ENCODE peak calls at places on chromosomes 7 and 10, in four cellular contexts. H is CD8-positive, alpha-beta T cell; W is MM.1S; K is neuronal stem cell. Z is an unnamed sample. For H3K4me1, the result is how much of the 10 kb centered on the place peaks cover.

GRCh38 chr10:124671486-124672075 is 72.6 kb downstream of the FAM53B start:
- DNase-seq in H (no peak), W (no peak), K (peak), Z (peak)

GRCh38 chr10:110387983-110388681 is 83.4 kb upstream of the SMNDC1 start:
- DNase-seq in K (no peak), H (peak), W (peak), Z (no peak)

GRCh38 chr10:33336606-33337334 is 2.3 kb upstream of the NRP1 start:
- DNase-seq in K (peak), W (no peak), H (no peak), Z (no peak)

GRCh38 chr7:153406486-153406872 is 645.7 kb upstream of the DPP6 start:
- DNase-seq in K (no peak), W (no peak), H (no peak), Z (no peak)

GRCh38 chr7:29277436-29278215 is 83.1 kb downstream of the CHN2 start:
- DNase-seq in W (no peak), H (no peak), K (no peak), Z (no peak)

GRCh38 chr7:30652132-30652531 is 30.1 kb downstream of the CRHR2 start:
- DNase-seq in K (no peak), W (no peak), H (no peak), Z (no peak)

GRCh38 chr7:2717905-2718702 is 30.1 kb downstream of the AMZ1 start:
- DNase-seq in W (no peak), K (no peak), H (no peak), Z (no peak)

GRCh38 chr7:80392229-80393169 is 119.4 kb downstream of the GNAT3 start:
- DNase-seq in H (no peak), W (peak), K (no peak), Z (no peak)

DNA sequence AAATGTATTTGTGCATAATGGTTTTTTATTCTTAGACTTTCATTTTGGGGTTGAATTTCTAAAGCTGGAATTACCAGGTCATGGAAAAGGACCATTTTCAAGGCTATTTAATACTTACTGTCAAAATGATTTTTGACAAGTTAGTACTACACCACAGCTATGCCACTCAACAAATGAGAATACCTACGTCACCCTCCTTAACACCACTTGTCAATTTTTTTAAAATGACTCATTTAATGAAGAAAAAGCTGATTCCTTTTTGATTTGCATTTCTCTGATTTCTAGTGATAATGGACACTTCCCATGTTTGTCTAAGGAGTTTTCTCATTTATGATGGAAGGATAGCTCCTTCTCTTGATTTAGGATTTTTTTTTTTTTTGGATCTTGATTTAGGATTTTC is 63.3 kb downstream of the VSTM4 start:
- DNase-seq in W (no peak), K (no peak), H (no peak), Z (no peak)
- H3K4me1 ChIP-seq in W (under half), K (under half), H (under half), Z (under half)

GRCh38 chr7:132436121-132436520 is 140.1 kb downstream of the PLXNA4 start:
- DNase-seq in W (no peak), K (no peak), H (no peak), Z (no peak)
- H3K4me1 ChIP-seq in W (under half), K (under half), H (half or more), Z (under half)

DNA sequence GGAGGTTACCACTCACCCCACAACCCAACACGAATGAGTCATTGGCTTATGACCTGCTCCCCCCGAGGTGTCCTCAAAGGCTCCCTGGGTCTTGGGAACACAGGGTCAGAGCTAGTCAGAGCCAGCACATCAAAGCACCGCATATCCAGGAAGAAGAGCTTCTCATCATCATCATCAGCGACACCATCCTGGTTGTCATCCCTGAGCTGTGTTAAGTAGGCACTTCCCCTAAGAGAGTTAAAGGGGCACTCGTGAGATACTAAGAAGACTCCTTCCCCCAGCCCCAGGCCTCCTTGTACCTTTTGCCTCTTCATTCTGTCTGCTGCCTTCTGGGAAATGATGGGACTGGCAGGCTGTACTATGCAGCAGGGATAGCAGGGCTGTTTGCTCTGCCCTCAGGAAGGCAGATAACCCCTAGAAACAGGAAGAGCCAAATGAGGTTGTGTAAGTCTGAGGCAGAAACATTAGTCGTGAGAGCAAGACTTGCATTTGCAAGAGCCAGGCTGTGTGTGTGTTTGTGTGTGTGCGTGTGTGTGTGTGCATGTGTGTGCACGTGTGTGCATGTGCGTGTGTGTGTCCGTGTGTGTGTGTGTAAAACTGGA is 11.1 kb upstream of the CPA1 start:
- DNase-seq in H (no peak), K (no peak), W (no peak), Z (peak)
- H3K4me1 ChIP-seq in H (under half), K (under half), W (under half), Z (under half)

GRCh38 chr10:89904755-89905154 is 203.4 kb downstream of the KIF20B start:
- DNase-seq in H (no peak), K (no peak), W (no peak), Z (peak)

GRCh38 chr10:89901895-89902294 is 200.5 kb downstream of the KIF20B start:
- DNase-seq in K (no peak), W (no peak), H (no peak), Z (no peak)

DNA sequence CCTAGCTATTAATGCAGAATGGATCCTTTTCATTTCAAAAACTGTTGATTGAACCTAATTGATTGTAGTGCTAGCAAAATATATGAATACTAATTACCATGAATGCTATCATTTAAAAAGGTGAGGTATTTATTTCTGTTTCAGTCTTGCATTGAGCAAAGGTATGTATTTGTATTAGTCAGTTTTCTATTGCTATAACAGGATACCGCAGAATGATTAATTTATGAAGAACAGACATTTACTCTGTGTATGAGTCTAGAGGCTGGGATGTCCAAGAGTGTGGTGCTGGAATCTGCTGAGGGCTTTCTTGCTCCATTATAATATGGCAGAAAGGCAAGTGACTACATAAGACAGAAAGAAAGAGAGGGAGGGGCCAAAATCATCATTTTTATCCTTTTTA is 199.2 kb downstream of the KIF20B start:
- DNase-seq in W (no peak), H (no peak), K (no peak), Z (no peak)
- H3K4me1 ChIP-seq in W (under half), H (under half), K (under half), Z (under half)

GRCh38 chr7:151141281-151141854 is 26.1 kb downstream of the GBX1 start:
- DNase-seq in K (no peak), H (peak), W (no peak), Z (no peak)

GRCh38 chr7:151138541-151138910 is 29.0 kb downstream of the GBX1 start:
- DNase-seq in H (no peak), W (no peak), K (no peak), Z (no peak)

GRCh38 chr7:151140826-151141225 is 26.7 kb downstream of the GBX1 start:
- DNase-seq in W (no peak), H (no peak), K (no peak), Z (no peak)

GRCh38 chr7:151139071-151139521 is 28.4 kb downstream of the GBX1 start:
- DNase-seq in H (no peak), W (no peak), K (no peak), Z (no peak)

DNA sequence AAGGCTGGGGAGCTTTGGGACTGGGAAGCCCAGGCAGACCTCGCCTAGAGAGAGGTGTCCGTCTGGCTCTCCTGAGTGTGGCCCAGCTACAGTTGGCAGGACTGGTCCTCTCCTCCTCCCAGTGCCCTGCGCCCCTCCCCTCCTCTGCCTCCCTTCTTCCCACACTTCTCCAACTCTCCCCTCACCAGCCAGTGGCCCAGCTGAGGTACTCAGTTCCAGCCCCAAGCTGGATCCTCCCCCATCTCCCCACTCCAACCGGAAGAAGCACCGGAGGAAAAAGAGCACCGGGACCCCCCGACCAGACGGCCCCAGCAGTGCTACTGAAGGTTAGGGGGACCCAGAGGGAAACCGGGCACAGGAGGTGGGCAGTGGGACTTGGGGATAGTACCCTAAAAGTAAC is 27.7 kb downstream of the GBX1 start:
- DNase-seq in W (no peak), H (no peak), K (no peak), Z (no peak)
- H3K4me1 ChIP-seq in W (under half), H (under half), K (under half), Z (under half)

GRCh38 chr7:43589728-43590127 is 6.8 kb downstream of the STK17A start:
- DNase-seq in K (no peak), H (no peak), W (no peak), Z (no peak)

GRCh38 chr7:43590862-43591550 is 8.1 kb downstream of the STK17A start:
- DNase-seq in W (no peak), H (no peak), K (no peak), Z (no peak)

GRCh38 chr7:43593010-43593409 is 10.1 kb downstream of the STK17A start:
- DNase-seq in H (no peak), K (no peak), W (no peak), Z (no peak)

GRCh38 chr7:43592321-43592720 is 9.4 kb downstream of the STK17A start:
- DNase-seq in W (no peak), H (no peak), K (no peak), Z (peak)

DNA sequence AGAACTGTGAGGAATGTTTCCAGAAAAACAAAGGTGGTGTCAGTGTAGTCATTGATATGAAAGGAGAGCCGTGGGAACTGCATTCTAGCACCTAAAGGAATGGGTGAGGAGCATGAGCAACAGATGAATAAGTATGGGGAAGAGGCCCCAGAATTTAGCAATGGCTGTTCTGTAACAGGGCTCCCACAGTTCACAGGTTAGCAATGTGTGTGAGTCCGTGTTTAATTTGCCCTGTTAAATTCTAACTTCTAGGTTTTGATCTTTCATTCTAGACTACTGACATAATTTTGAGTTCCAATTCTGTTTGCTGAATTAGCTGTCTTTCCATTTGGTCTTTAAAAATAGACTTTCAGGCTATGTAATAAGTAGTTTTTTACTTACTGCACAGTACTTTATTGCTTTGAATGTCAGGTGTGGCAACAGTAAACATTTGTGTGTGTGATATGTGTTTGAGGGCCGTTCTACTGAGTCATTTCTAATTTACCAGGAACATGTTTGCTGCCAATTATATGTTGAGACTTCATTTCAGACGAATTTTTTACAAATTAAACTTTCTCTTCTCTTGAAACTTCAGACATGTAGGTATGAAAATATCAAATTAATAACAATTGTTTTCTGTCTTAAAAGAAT is 8.8 kb downstream of the STK17A start:
- DNase-seq in K (no peak), W (no peak), H (no peak), Z (peak)
- H3K4me1 ChIP-seq in K (under half), W (under half), H (half or more), Z (under half)

GRCh38 chr7:117007285-117007684 is 54.0 kb downstream of the ST7 start:
- DNase-seq in H (no peak), K (no peak), W (no peak), Z (no peak)
- H3K4me1 ChIP-seq in H (half or more), K (under half), W (under half), Z (under half)

GRCh38 chr10:5557040-5557721 is 32.4 kb downstream of the CALML3 start:
- DNase-seq in H (no peak), W (no peak), K (no peak), Z (no peak)
- H3K4me1 ChIP-seq in H (under half), W (under half), K (under half), Z (under half)

GRCh38 chr7:43588477-43589132 is 5.7 kb downstream of the STK17A start:
- DNase-seq in K (no peak), W (no peak), H (no peak), Z (no peak)
- H3K4me1 ChIP-seq in K (under half), W (under half), H (half or more), Z (under half)

GRCh38 chr10:117552759-117553158 is 10.2 kb downstream of the EMX2 start:
- DNase-seq in K (no peak), H (no peak), W (no peak), Z (no peak)
- H3K4me1 ChIP-seq in K (under half), H (under half), W (under half), Z (under half)

Z was measured in foreskin keratinocyte.